ENCODE peak calls at places on chromosomes 12 and 14, in six cellular contexts. S is tibial artery, D is type B pancreatic cell, F is activated B cell treated with CpG ODN at 0.5 μM for 24 hours, C is uterus, A is nephron progenitor cell. L is an unnamed sample.

GRCh38 chr12:124865728-124866127 is 2.1 kb upstream of the SCARB1 start:
- DNase-seq in D (no peak), A (no peak), S (no peak), C (no peak), F (no peak), L (no peak)

GRCh38 chr12:113048716-113049127 is 7.8 kb upstream of the DTX1 start:
- DNase-seq in C (no peak), S (peak), F (no peak), D (no peak), A (peak), L (peak)

GRCh38 chr14:39266871-39267591 is 33.3 kb downstream of the MIA2 start:
- DNase-seq in D (peak), S (peak), A (peak), F (peak), C (peak), L (peak)

GRCh38 chr14:64303471-64303917 is 9.3 kb upstream of the ESR2 start:
- DNase-seq in S (no peak), D (no peak), C (no peak), A (peak), F (no peak), L (no peak)

GRCh38 chr12:29578731-29579130 is 81.2 kb upstream of the OVCH1 start:
- DNase-seq in F (no peak), C (no peak), A (no peak), S (no peak), D (no peak), L (no peak)

GRCh38 chr14:69152181-69152943 is 557 bp downstream of the DCAF5 start:
- DNase-seq in C (no peak), D (no peak), F (no peak), S (no peak), A (no peak), L (peak)

GRCh38 chr12:96425321-96425720 is 25.1 kb upstream of the CDK17 start:
- DNase-seq in D (no peak), F (no peak), A (no peak), C (peak), S (no peak), L (no peak)

GRCh38 chr14:49766839-49767238 is 1.1 kb upstream of the KLHDC2 start:
- DNase-seq in D (no peak), A (no peak), C (no peak), S (no peak), F (no peak), L (no peak)

GRCh38 chr12:13627536-13627935 is 353.9 kb downstream of the GRIN2B start:
- DNase-seq in F (no peak), C (no peak), D (no peak), A (no peak), S (no peak), L (no peak)

GRCh38 chr14:22226381-22226780 is 362.6 kb downstream of the DAD1 start:
- DNase-seq in S (no peak), F (no peak), C (no peak), D (no peak), A (no peak), L (no peak)

GRCh38 chr12:32032205-32032810 is 73.1 kb downstream of the RESF1 start:
- DNase-seq in A (no peak), S (no peak), F (no peak), C (no peak), D (no peak), L (no peak)

GRCh38 chr12:94049718-94050117 is 98.7 kb upstream of the PLXNC1 start:
- DNase-seq in A (no peak), C (no peak), D (no peak), F (no peak), S (no peak), L (no peak)

GRCh38 chr12:75471928-75472865 is 8.4 kb upstream of the GLIPR1 start:
- DNase-seq in D (no peak), F (no peak), S (no peak), A (no peak), C (no peak), L (no peak)

GRCh38 chr14:58829594-58829993 is 191.8 kb downstream of the DACT1 start:
- DNase-seq in C (no peak), A (no peak), F (no peak), D (no peak), S (no peak), L (no peak)

GRCh38 chr14:54667764-54668163 is 100.8 kb downstream of the SAMD4A start:
- DNase-seq in S (no peak), D (no peak), F (no peak), A (no peak), C (no peak), L (no peak)

GRCh38 chr12:87661770-87662402 is 367.3 kb downstream of the C12orf50 start:
- DNase-seq in D (no peak), C (no peak), F (no peak), A (no peak), S (no peak), L (no peak)

GRCh38 chr12:119594772-119595445 is 1.3 kb downstream of the TMEM233 start:
- DNase-seq in A (peak), S (no peak), D (no peak), F (no peak), C (no peak), L (peak)

GRCh38 chr12:100365411-100365810 is 8.5 kb downstream of the SLC17A8 start:
- DNase-seq in S (no peak), A (no peak), F (no peak), C (no peak), D (no peak), L (no peak)

GRCh38 chr12:123675436-123675835 is 4.5 kb downstream of the TCTN2 start:
- DNase-seq in D (no peak), S (no peak), A (no peak), C (no peak), F (no peak), L (no peak)

GRCh38 chr12:96454396-96454795 is 35.0 kb upstream of the CFAP54 start:
- DNase-seq in S (no peak), D (no peak), C (no peak), F (no peak), A (no peak), L (no peak)

GRCh38 chr12:106767954-106768501 is 6.5 kb upstream of the RIC8B start:
- DNase-seq in F (no peak), A (peak), D (no peak), C (no peak), S (no peak), L (no peak)

GRCh38 chr14:63453443-63453936 is 89.7 kb downstream of the PPP2R5E start:
- DNase-seq in S (no peak), F (no peak), C (no peak), D (no peak), A (no peak), L (no peak)

GRCh38 chr14:75979641-75980422 is 2.0 kb downstream of the TGFB3 start:
- DNase-seq in D (no peak), F (no peak), S (peak), A (no peak), C (peak), L (no peak)

GRCh38 chr14:67547224-67547780 is 14.2 kb downstream of the PLEKHH1 start:
- DNase-seq in A (no peak), F (no peak), S (no peak), C (no peak), D (no peak), L (no peak)

GRCh38 chr14:102502571-102502970 is 7.0 kb downstream of the ANKRD9 start:
- DNase-seq in A (no peak), D (no peak), C (no peak), F (no peak), S (no peak), L (no peak)

GRCh38 chr12:105420659-105421240 is 90.3 kb downstream of the C12orf75 start:
- DNase-seq in A (peak), F (peak), D (peak), S (peak), C (peak), L (peak)

GRCh38 chr14:90398841-90399540 is 2.2 kb downstream of the CALM1 start:
- DNase-seq in F (no peak), C (no peak), S (no peak), D (no peak), A (no peak), L (no peak)

GRCh38 chr14:69087061-69087461 is 65.9 kb downstream of the DCAF5 start:
- DNase-seq in A (no peak), S (no peak), C (no peak), F (no peak), D (no peak), L (no peak)

GRCh38 chr12:30692470-30692869 is 3.2 kb downstream of the IPO8 start:
- DNase-seq in F (no peak), C (peak), D (no peak), S (no peak), A (no peak), L (no peak)

GRCh38 chr12:28489256-28489655 is 299.0 kb downstream of the CCDC91 start:
- DNase-seq in C (no peak), F (no peak), D (no peak), S (no peak), A (no peak), L (no peak)

GRCh38 chr12:12784911-12785814 is at the start of gene APOLD1:
- DNase-seq in D (no peak), F (no peak), A (no peak), C (peak), S (peak), L (no peak)

GRCh38 chr14:90060312-90060964 is 1.4 kb upstream of the KCNK13 start:
- DNase-seq in F (peak), S (no peak), D (peak), C (no peak), A (peak), L (peak)

GRCh38 chr14:75604979-75605825 is 26.8 kb downstream of the FLVCR2 start:
- DNase-seq in F (no peak), S (peak), D (no peak), A (no peak), C (no peak), L (no peak)

GRCh38 chr14:55180006-55180405 is 11.4 kb downstream of the DLGAP5 start:
- DNase-seq in D (no peak), C (no peak), S (no peak), F (no peak), A (no peak), L (no peak)

GRCh38 chr14:101288436-101289229 is 272.7 kb upstream of the DIO3 start:
- DNase-seq in A (peak), S (no peak), F (no peak), C (peak), D (no peak), L (no peak)

GRCh38 chr14:69999246-69999645 is 120.0 kb downstream of the SMOC1 start:
- DNase-seq in A (no peak), D (no peak), F (no peak), C (no peak), S (no peak), L (no peak)

GRCh38 chr12:113884392-113884791 is 81.7 kb downstream of the RBM19 start:
- DNase-seq in D (no peak), A (no peak), S (no peak), F (no peak), C (no peak), L (no peak)

GRCh38 chr12:56029666-56030293 is 8.9 kb downstream of the IKZF4 start:
- DNase-seq in C (peak), D (no peak), S (no peak), F (no peak), A (peak), L (peak)

GRCh38 chr12:18221726-18222125 is 39.6 kb upstream of the PIK3C2G start:
- DNase-seq in S (no peak), D (no peak), F (no peak), A (no peak), C (no peak), L (no peak)

GRCh38 chr12:122421815-122422737 is at the start of gene CLIP1:
- DNase-seq in S (peak), C (peak), A (peak), F (peak), D (peak), L (peak)
- TF ChIP-seq CTCF in S (peak), C (no peak), A (no peak), F (no peak), D (peak), L (peak)

GRCh38 chr12:62827042-62827441 is 107.9 kb downstream of the PPM1H start:
- DNase-seq in C (no peak), D (no peak), S (no peak), A (no peak), F (no peak), L (no peak)
- TF ChIP-seq CTCF in C (no peak), D (peak), S (no peak), A (no peak), F (no peak), L (no peak)

GRCh38 chr12:26471560-26471959 is 276.2 kb downstream of the SSPN start:
- DNase-seq in F (no peak), C (no peak), S (no peak), A (no peak), D (no peak), L (no peak)
- TF ChIP-seq CTCF in F (no peak), C (no peak), S (no peak), A (no peak), D (no peak), L (no peak)

GRCh38 chr12:25123126-25123525 is 71.8 kb downstream of the DNAI7 start:
- DNase-seq in F (no peak), A (no peak), D (no peak), S (no peak), C (no peak), L (no peak)

GRCh38 chr12:25115677-25116076 is 79.3 kb downstream of the DNAI7 start:
- DNase-seq in S (no peak), F (no peak), A (no peak), D (no peak), C (no peak), L (no peak)

GRCh38 chr12:25121110-25121509 is 73.8 kb downstream of the DNAI7 start:
- DNase-seq in D (no peak), C (no peak), F (no peak), S (no peak), A (no peak), L (no peak)

GRCh38 chr12:25121916-25122315 is 73.0 kb downstream of the DNAI7 start:
- DNase-seq in A (no peak), F (no peak), D (no peak), C (no peak), S (no peak), L (no peak)

GRCh38 chr12:25119020-25119419 is 75.9 kb downstream of the DNAI7 start:
- DNase-seq in A (no peak), C (no peak), D (no peak), S (no peak), F (no peak), L (no peak)
- TF ChIP-seq CTCF in A (peak), C (no peak), D (peak), S (no peak), F (no peak), L (no peak)

GRCh38 chr12:16449459-16449858 is 102.0 kb downstream of the MGST1 start:
- DNase-seq in D (no peak), S (no peak), F (no peak), A (no peak), C (no peak), L (no peak)
- TF ChIP-seq CTCF in D (no peak), S (no peak), F (no peak), A (no peak), C (no peak), L (no peak)

DNA sequence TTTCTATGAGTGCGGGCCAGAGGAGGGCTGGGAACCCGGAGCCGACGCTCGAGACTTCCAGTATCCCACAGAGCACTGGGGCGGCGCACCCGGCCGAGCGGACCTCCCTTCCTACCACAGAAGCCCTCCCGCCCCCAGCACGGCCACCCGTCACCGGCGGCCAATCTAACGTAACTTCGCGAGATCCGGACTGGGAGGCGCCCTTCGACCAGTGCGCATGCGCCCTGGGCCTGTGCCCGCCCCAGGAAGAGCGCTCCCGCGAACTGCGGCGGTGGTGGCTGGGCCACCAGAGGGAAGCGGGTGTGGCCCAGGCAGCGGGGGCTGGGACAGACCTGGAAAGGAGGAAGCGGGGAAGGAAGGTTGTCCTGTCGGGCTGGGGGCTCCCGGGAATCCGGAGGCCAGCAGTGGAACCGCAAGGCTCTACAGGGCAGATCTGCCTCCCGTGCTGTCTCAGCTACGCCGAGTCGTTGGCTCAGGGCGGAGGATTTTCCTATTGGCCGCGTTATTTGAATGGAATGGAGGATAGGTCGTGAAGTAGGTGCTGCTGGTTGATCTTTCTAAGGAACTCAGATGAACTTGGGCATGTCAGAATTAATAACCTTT is at the start of gene PPP1R12A:
- DNase-seq in S (peak), C (peak), A (peak), D (peak), F (peak), L (peak)
- TF ChIP-seq CTCF in S (peak), C (peak), A (no peak), D (peak), F (no peak), L (no peak)

DNA sequence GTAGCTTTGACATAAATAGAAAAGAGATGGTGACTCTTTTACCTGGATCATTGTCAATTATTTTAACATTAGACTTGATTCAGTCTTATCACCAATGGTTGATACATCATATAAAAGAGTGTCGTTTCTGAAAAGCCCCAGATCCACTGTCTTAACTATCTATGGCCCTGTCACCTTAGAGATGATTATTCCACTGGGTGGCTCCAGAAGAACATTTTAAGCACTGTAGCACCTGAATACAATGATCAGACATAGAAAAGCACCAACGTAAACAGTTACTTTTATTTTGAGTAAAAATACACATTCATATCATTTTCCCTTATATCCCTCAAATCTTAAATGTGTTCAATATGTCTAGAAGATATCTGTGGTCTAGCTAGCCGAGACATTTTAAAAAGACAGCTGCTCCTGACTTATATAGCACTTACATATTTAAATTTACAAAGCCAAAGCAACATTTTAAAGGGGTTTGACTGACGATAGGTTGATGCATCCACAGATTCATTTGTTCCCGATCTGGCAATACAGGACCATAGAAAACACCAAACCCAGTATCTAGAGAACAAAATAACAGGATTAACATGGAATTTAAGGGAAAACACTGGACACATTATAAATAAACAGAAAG is 32.9 kb downstream of the TSPAN8 start:
- DNase-seq in F (no peak), A (no peak), D (no peak), C (no peak), S (no peak), L (no peak)
- TF ChIP-seq CTCF in F (no peak), A (no peak), D (no peak), C (no peak), S (no peak), L (no peak)

DNA sequence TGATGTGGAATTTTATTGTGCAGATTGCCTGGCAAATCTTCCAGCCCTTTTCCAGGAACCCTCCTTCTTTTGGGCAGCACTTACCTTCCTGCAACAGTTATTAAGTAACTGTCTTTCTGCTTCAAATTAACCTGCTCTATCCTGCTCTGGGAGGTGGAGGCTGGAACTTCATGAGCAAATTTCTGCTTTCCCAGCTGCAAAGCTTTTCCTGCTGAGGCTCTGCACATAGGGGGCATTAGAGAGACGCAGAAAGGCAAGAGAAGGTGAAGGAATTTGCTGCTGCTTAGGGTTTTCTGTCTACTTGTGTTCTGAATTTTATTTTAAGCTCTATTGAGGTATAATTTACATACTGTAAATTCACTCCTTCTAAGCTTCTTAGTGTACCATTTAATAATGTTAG is 259.2 kb downstream of the PCNX1 start:
- DNase-seq in D (no peak), C (no peak), A (no peak), F (no peak), S (no peak), L (no peak)
- TF ChIP-seq CTCF in D (peak), C (peak), A (peak), F (no peak), S (peak), L (no peak)

GRCh38 chr12:130281157-130281799 is 56.4 kb upstream of the PIWIL1 start:
- DNase-seq in D (no peak), F (peak), A (peak), C (no peak), S (no peak), L (peak)
- TF ChIP-seq CTCF in D (peak), F (no peak), A (peak), C (peak), S (peak), L (peak)